ENCODE peak calls at places on chromosomes 5 and 9, in four cellular contexts. X is WERI-Rb-1, S is AG10803, C is lower leg skin. Y is an unnamed sample.

GRCh38 chr9:16921855-16922254 is 51.4 kb upstream of the BNC2 start:
- DNase-seq in X (no peak), S (no peak), C (no peak), Y (no peak)

GRCh38 chr5:10106806-10107205 is 142.9 kb downstream of the ATPSCKMT start:
- DNase-seq in X (no peak), S (peak; percentile 40), C (no peak), Y (no peak)

GRCh38 chr5:172896465-172896864 is 62.4 kb downstream of the ERGIC1 start:
- DNase-seq in X (no peak), S (peak; percentile 44), C (no peak), Y (no peak)

GRCh38 chr5:153623906-153624765 is 133.7 kb downstream of the GRIA1 start:
- DNase-seq in X (no peak), S (peak; percentile 16), C (no peak), Y (no peak)

GRCh38 chr9:17995031-17995430 is 416.2 kb downstream of the SH3GL2 start:
- DNase-seq in X (no peak), S (no peak), C (no peak), Y (no peak)

GRCh38 chr5:61299254-61299653 is 32.8 kb upstream of the ZSWIM6 start:
- DNase-seq in X (no peak), S (peak; percentile 54), C (no peak), Y (no peak)

GRCh38 chr9:83707518-83707767 is 315 bp downstream of the UBQLN1 start:
- DNase-seq in X (no peak), S (peak; percentile 78), C (peak; percentile 96), Y (peak; percentile 82)

GRCh38 chr5:34497031-34497808 is 158.9 kb upstream of the RAI14 start:
- DNase-seq in X (no peak), S (peak; percentile 64), C (peak; percentile 91), Y (peak; percentile 73)

GRCh38 chr5:72523960-72524582 is 16.9 kb upstream of the ZNF366 start:
- DNase-seq in X (peak; percentile 26), S (peak; percentile 91), C (no peak), Y (no peak)

GRCh38 chr9:80378669-80379293 is 807.0 kb downstream of the TLE4 start:
- DNase-seq in X (no peak), S (no peak), C (no peak), Y (no peak)

GRCh38 chr9:35096035-35096849 is at the start of gene PIGO:
- DNase-seq in X (peak; percentile 92), S (peak; percentile 78), C (peak; percentile 97), Y (peak; percentile 90)

GRCh38 chr5:176985516-176985915 is 21.1 kb downstream of the UIMC1 start:
- DNase-seq in X (no peak), S (no peak), C (no peak), Y (no peak)

GRCh38 chr5:32465076-32465475 is 20.5 kb upstream of the ZFR start:
- DNase-seq in X (no peak), S (no peak), C (no peak), Y (no peak)

GRCh38 chr9:33172735-33173238 is 5.7 kb upstream of the B4GALT1 start:
- DNase-seq in X (no peak), S (no peak), C (no peak), Y (peak; percentile 52)

GRCh38 chr5:73890569-73890968 is 264.6 kb downstream of the ARHGEF28 start:
- DNase-seq in X (no peak), S (no peak), C (no peak), Y (no peak)

GRCh38 chr5:122773615-122774014 is 1.3 kb upstream of the SNX2 start:
- DNase-seq in X (no peak), S (peak; percentile 1), C (no peak), Y (no peak)

GRCh38 chr9:4362281-4362680 is 62.4 kb upstream of the GLIS3 start:
- DNase-seq in X (no peak), S (no peak), C (no peak), Y (no peak)

GRCh38 chr5:159286420-159287035 is 23.4 kb downstream of the UBLCP1 start:
- DNase-seq in X (peak; percentile 16), S (peak; percentile 52), C (no peak), Y (no peak)

GRCh38 chr9:89022071-89022721 is 30.9 kb downstream of the S1PR3 start:
- DNase-seq in X (no peak), S (peak; percentile 2), C (no peak), Y (no peak)

GRCh38 chr5:82244854-82245635 is 33.1 kb downstream of the RPS23 start:
- DNase-seq in X (no peak), S (peak; percentile 9), C (no peak), Y (no peak)

GRCh38 chr9:68538200-68538599 is 2.5 kb downstream of the TMEM252 start:
- DNase-seq in X (no peak), S (no peak), C (no peak), Y (peak; percentile 69)

GRCh38 chr5:149730620-149731331 is 666 bp downstream of the PPARGC1B start:
- DNase-seq in X (peak; percentile 37), S (no peak), C (peak; percentile 92), Y (no peak)

DNA sequence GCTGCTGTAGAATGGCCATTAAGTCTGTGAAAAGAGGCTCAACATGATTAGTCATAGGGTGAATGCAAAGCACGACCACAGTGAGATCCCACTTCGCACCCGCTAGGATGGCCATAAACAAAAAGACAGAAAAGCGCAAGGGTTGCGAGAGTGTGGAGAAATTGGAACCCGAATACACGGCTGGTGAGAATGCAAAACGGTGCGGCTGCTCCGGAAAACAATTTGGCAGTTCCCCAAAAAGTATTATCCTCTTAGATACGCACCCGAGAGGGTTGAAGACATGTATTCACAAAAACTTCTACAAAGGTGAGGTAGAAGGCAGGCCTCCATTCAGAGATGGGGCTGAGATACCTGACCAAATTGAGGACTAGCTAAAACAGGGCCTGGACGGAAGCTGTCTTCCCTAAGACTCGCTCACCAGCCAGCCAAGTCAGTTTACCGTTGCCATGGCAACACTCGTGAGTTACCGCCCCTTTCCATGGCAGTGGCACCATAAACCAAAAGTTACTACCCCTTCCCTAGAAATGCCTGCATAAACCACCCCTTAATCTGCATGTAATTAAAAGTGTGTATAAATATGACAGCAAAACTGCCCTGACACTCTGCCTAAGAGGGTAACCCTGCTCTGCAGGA is 726 bp upstream of the PSMB7 start:
- DNase-seq in X (no peak), S (no peak), C (peak; percentile 82), Y (peak; percentile 34)
- H3K4me3 ChIP-seq in X (peak overlapping the region; percentile 6), S (peak overlapping the region; percentile 99), C (no peak overlapping the region), Y (peak overlapping the region; percentile 79)

GRCh38 chr9:94911211-94911610 is 184.7 kb downstream of the AOPEP start:
- DNase-seq in X (no peak), S (no peak), C (no peak), Y (peak; percentile 57)
- H3K4me3 ChIP-seq in X (no peak overlapping the region), S (no peak overlapping the region), C (no peak overlapping the region), Y (no peak overlapping the region)

GRCh38 chr5:1330847-1331831 is 13.8 kb downstream of the CLPTM1L start:
- DNase-seq in X (no peak), S (no peak), C (no peak), Y (no peak)
- H3K4me3 ChIP-seq in X (no peak overlapping the region), S (no peak overlapping the region), C (no peak overlapping the region), Y (no peak overlapping the region)

GRCh38 chr5:17282283-17283120 is 65.1 kb downstream of the BASP1 start:
- DNase-seq in X (no peak), S (no peak), C (no peak), Y (no peak)
- H3K4me3 ChIP-seq in X (no peak overlapping the region), S (no peak overlapping the region), C (no peak overlapping the region), Y (no peak overlapping the region)

DNA sequence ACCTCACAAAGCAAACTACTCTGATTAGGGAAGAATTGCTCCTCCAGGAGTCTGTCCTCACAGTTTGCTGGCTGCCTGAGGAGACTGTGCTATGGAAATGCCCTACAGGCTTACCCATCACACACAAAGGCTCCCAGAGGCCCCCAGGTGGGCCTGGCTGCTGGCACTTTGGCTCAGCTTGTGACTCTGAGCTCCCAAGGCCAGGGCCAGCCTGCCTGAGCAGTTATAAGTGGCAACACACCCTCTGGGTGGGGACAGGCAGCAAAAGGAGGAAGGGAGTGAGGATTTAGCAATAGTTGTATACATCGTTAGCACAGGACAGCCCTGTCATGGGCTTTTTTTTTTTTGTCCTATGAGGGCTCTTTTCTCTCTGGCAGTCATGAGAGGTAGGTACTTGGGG is 103.5 kb downstream of the DAPK1 start:
- DNase-seq in X (no peak), S (no peak), C (no peak), Y (no peak)
- H3K4me3 ChIP-seq in X (no peak overlapping the region), S (no peak overlapping the region), C (no peak overlapping the region), Y (no peak overlapping the region)

Y was measured in right atrium auricular region.